ENCODE peak calls at places on chromosomes 1 and 21, in ten cellular contexts. One of them, this sample, is unnamed.
A peak's percentile ranks its signal among the peaks of the same experiment; 100 is the strongest.

GRCh38 chr1:169363046-169363756 is 4.4 kb downstream of the NME7 start:
- DNase-seq in IMR-90: peak; percentile 94
- DNase-seq in choroid plexus epithelial cell: peak; percentile 96
- DNase-seq in fibroblast of mammary gland: peak; percentile 91
- DNase-seq in pancreas: no peak
- DNase-seq in endothelial cell of umbilical vein: peak; percentile 56
- DNase-seq in kidney epithelial cell: peak; percentile 72
- DNase-seq in HFF-Myc: peak; percentile 61
- DNase-seq in dorsolateral prefrontal cortex: no peak
- DNase-seq in kidney: no peak
- DNase-seq in this sample: peak; percentile 72

GRCh38 chr21:39660191-39660590 is 47.5 kb downstream of the B3GALT5 start:
- DNase-seq in endothelial cell of umbilical vein: peak; percentile 17
- DNase-seq in HFF-Myc: peak; percentile 45
- DNase-seq in fibroblast of mammary gland: peak; percentile 40
- DNase-seq in IMR-90: peak; percentile 64
- DNase-seq in kidney: no peak
- DNase-seq in choroid plexus epithelial cell: peak; percentile 77
- DNase-seq in kidney epithelial cell: no peak
- DNase-seq in pancreas: no peak
- DNase-seq in dorsolateral prefrontal cortex: no peak
- DNase-seq in this sample: no peak

GRCh38 chr1:23593042-23593521 is 33.8 kb upstream of the ID3 start:
- DNase-seq in choroid plexus epithelial cell: no peak
- DNase-seq in kidney: no peak
- DNase-seq in HFF-Myc: no peak
- DNase-seq in endothelial cell of umbilical vein: no peak
- DNase-seq in fibroblast of mammary gland: no peak
- DNase-seq in kidney epithelial cell: no peak
- DNase-seq in pancreas: no peak
- DNase-seq in dorsolateral prefrontal cortex: no peak
- DNase-seq in IMR-90: no peak
- DNase-seq in this sample: no peak

GRCh38 chr1:12146343-12147112 is 20.3 kb upstream of the TNFRSF1B start:
- DNase-seq in IMR-90: no peak
- DNase-seq in fibroblast of mammary gland: no peak
- DNase-seq in pancreas: no peak
- DNase-seq in endothelial cell of umbilical vein: no peak
- DNase-seq in dorsolateral prefrontal cortex: no peak
- DNase-seq in kidney: no peak
- DNase-seq in kidney epithelial cell: no peak
- DNase-seq in choroid plexus epithelial cell: no peak
- DNase-seq in HFF-Myc: no peak
- DNase-seq in this sample: no peak

GRCh38 chr1:77036560-77036959 is 169.3 kb downstream of the ST6GALNAC5 start:
- DNase-seq in pancreas: no peak
- DNase-seq in kidney epithelial cell: no peak
- DNase-seq in kidney: no peak
- DNase-seq in choroid plexus epithelial cell: peak; percentile 70
- DNase-seq in dorsolateral prefrontal cortex: no peak
- DNase-seq in fibroblast of mammary gland: peak; percentile 61
- DNase-seq in IMR-90: peak; percentile 56
- DNase-seq in endothelial cell of umbilical vein: peak; percentile 22
- DNase-seq in HFF-Myc: peak; percentile 16
- DNase-seq in this sample: no peak

GRCh38 chr21:41156128-41156527 is 11.8 kb upstream of the BACE2 start:
- DNase-seq in pancreas: no peak
- DNase-seq in fibroblast of mammary gland: no peak
- DNase-seq in kidney: no peak
- DNase-seq in endothelial cell of umbilical vein: no peak
- DNase-seq in dorsolateral prefrontal cortex: no peak
- DNase-seq in choroid plexus epithelial cell: no peak
- DNase-seq in IMR-90: no peak
- DNase-seq in kidney epithelial cell: no peak
- DNase-seq in HFF-Myc: no peak
- DNase-seq in this sample: no peak

GRCh38 chr1:56389813-56390539 is 189.4 kb downstream of the PLPP3 start:
- DNase-seq in kidney epithelial cell: no peak
- DNase-seq in fibroblast of mammary gland: no peak
- DNase-seq in HFF-Myc: peak; percentile 20
- DNase-seq in kidney: no peak
- DNase-seq in dorsolateral prefrontal cortex: no peak
- DNase-seq in choroid plexus epithelial cell: no peak
- DNase-seq in IMR-90: peak; percentile 48
- DNase-seq in endothelial cell of umbilical vein: no peak
- DNase-seq in pancreas: no peak
- DNase-seq in this sample: no peak

GRCh38 chr1:215631489-215631888 is 64.4 kb downstream of the KCTD3 start:
- DNase-seq in pancreas: no peak
- DNase-seq in IMR-90: peak; percentile 74
- DNase-seq in fibroblast of mammary gland: peak; percentile 48
- DNase-seq in HFF-Myc: peak; percentile 10
- DNase-seq in choroid plexus epithelial cell: peak; percentile 63
- DNase-seq in dorsolateral prefrontal cortex: no peak
- DNase-seq in endothelial cell of umbilical vein: no peak
- DNase-seq in kidney: no peak
- DNase-seq in kidney epithelial cell: no peak
- DNase-seq in this sample: peak; percentile 3

GRCh38 chr1:86380257-86380861 is 15.8 kb downstream of the ODF2L start:
- DNase-seq in pancreas: no peak
- DNase-seq in kidney: no peak
- DNase-seq in kidney epithelial cell: peak; percentile 32
- DNase-seq in dorsolateral prefrontal cortex: no peak
- DNase-seq in fibroblast of mammary gland: peak; percentile 90
- DNase-seq in endothelial cell of umbilical vein: peak; percentile 82
- DNase-seq in HFF-Myc: peak; percentile 62
- DNase-seq in IMR-90: peak; percentile 86
- DNase-seq in choroid plexus epithelial cell: peak; percentile 94
- DNase-seq in this sample: peak; percentile 45

GRCh38 chr21:44298301-44298700 is 1.6 kb upstream of the PFKL start:
- DNase-seq in fibroblast of mammary gland: no peak
- DNase-seq in dorsolateral prefrontal cortex: no peak
- DNase-seq in pancreas: no peak
- DNase-seq in endothelial cell of umbilical vein: no peak
- DNase-seq in kidney: no peak
- DNase-seq in choroid plexus epithelial cell: peak; percentile 34
- DNase-seq in HFF-Myc: no peak
- DNase-seq in kidney epithelial cell: no peak
- DNase-seq in IMR-90: peak; percentile 7
- DNase-seq in this sample: no peak

GRCh38 chr1:193060938-193061337 is 1.5 kb downstream of the RO60 start:
- DNase-seq in IMR-90: peak; percentile 22
- DNase-seq in kidney: no peak
- DNase-seq in dorsolateral prefrontal cortex: no peak
- DNase-seq in fibroblast of mammary gland: peak; percentile 42
- DNase-seq in choroid plexus epithelial cell: no peak
- DNase-seq in pancreas: no peak
- DNase-seq in HFF-Myc: no peak
- DNase-seq in kidney epithelial cell: no peak
- DNase-seq in endothelial cell of umbilical vein: peak; percentile 27
- DNase-seq in this sample: no peak

GRCh38 chr1:83770322-83770661 is 228.6 kb downstream of the TTLL7 start:
- DNase-seq in kidney epithelial cell: no peak
- DNase-seq in choroid plexus epithelial cell: no peak
- DNase-seq in dorsolateral prefrontal cortex: no peak
- DNase-seq in kidney: no peak
- DNase-seq in pancreas: no peak
- DNase-seq in endothelial cell of umbilical vein: no peak
- DNase-seq in fibroblast of mammary gland: no peak
- DNase-seq in HFF-Myc: no peak
- DNase-seq in IMR-90: no peak
- DNase-seq in this sample: no peak

GRCh38 chr1:244801246-244801645 is 34.2 kb upstream of the COX20 start:
- DNase-seq in dorsolateral prefrontal cortex: no peak
- DNase-seq in pancreas: no peak
- DNase-seq in endothelial cell of umbilical vein: peak; percentile 50
- DNase-seq in kidney: no peak
- DNase-seq in HFF-Myc: no peak
- DNase-seq in kidney epithelial cell: no peak
- DNase-seq in fibroblast of mammary gland: peak; percentile 45
- DNase-seq in IMR-90: peak; percentile 13
- DNase-seq in choroid plexus epithelial cell: peak; percentile 39
- DNase-seq in this sample: no peak

GRCh38 chr1:70994753-70995152 is 52.9 kb downstream of the PTGER3 start:
- DNase-seq in fibroblast of mammary gland: no peak
- DNase-seq in kidney: no peak
- DNase-seq in choroid plexus epithelial cell: no peak
- DNase-seq in endothelial cell of umbilical vein: no peak
- DNase-seq in IMR-90: no peak
- DNase-seq in kidney epithelial cell: no peak
- DNase-seq in dorsolateral prefrontal cortex: no peak
- DNase-seq in HFF-Myc: no peak
- DNase-seq in pancreas: no peak
- DNase-seq in this sample: no peak

GRCh38 chr1:194755241-194755953 is 1569.0 kb upstream of the B3GALT2 start:
- DNase-seq in choroid plexus epithelial cell: no peak
- DNase-seq in endothelial cell of umbilical vein: no peak
- DNase-seq in pancreas: no peak
- DNase-seq in kidney epithelial cell: no peak
- DNase-seq in HFF-Myc: peak; percentile 20
- DNase-seq in fibroblast of mammary gland: no peak
- DNase-seq in dorsolateral prefrontal cortex: no peak
- DNase-seq in kidney: no peak
- DNase-seq in IMR-90: peak; percentile 6
- DNase-seq in this sample: no peak

GRCh38 chr1:25492323-25492722 is 51.1 kb upstream of the LDLRAP1 start:
- DNase-seq in HFF-Myc: no peak
- DNase-seq in dorsolateral prefrontal cortex: no peak
- DNase-seq in kidney epithelial cell: no peak
- DNase-seq in pancreas: no peak
- DNase-seq in fibroblast of mammary gland: no peak
- DNase-seq in IMR-90: no peak
- DNase-seq in kidney: no peak
- DNase-seq in choroid plexus epithelial cell: no peak
- DNase-seq in endothelial cell of umbilical vein: no peak
- DNase-seq in this sample: no peak
- TF ChIP-seq CTCF in HFF-Myc: no peak
- TF ChIP-seq CTCF in dorsolateral prefrontal cortex: no peak
- TF ChIP-seq CTCF in kidney epithelial cell: no peak
- TF ChIP-seq CTCF in pancreas: no peak
- TF ChIP-seq CTCF in fibroblast of mammary gland: no peak
- TF ChIP-seq CTCF in IMR-90: no peak
- TF ChIP-seq CTCF in kidney: no peak
- TF ChIP-seq CTCF in choroid plexus epithelial cell: no peak
- TF ChIP-seq CTCF in endothelial cell of umbilical vein: no peak
- TF ChIP-seq CTCF in this sample: no peak

DNA sequence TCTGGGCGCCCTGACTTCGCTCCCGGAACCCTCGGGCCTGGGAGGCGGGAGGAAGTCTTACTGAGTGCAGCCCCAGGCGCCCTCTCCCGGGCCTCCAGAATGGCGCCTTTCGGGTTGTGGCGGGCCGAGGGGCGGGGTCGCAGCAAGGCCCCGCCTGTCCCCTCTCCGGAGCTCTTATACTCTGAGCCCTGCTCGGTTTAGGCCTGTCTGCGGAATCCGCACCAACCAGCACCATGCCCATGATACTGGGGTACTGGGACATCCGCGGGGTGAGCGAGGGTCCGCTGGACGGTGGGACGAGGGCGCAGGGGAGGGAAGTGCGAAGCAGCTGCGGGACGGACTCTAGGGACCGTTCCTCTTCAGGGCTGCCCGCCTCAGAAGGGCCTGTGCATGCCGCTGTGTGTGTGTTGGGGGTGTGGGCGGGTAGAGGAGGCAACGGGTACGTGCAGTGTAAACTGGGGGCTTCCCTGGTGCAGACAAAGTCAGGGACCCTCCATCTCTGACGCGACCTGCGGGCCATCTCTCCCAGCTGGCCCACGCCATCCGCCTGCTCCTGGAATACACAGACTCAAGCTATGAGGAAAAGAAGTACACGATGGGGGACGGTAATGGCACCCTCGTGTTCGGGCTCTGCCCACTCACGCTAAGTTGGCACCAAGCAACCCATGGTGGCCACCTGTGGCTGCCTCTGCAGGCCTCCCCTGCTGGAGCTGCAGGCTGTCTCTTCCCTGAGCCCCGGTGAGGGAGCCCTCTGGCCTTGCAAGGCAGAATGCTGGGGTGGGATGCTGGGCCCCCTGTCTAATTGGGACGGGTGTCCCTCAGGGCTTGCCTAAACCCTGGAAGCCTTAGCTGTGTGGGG is at the start of gene GSTM1:
- DNase-seq in kidney: no peak
- DNase-seq in choroid plexus epithelial cell: no peak
- DNase-seq in fibroblast of mammary gland: peak; percentile 60
- DNase-seq in HFF-Myc: no peak
- DNase-seq in endothelial cell of umbilical vein: no peak
- DNase-seq in IMR-90: no peak
- DNase-seq in kidney epithelial cell: no peak
- DNase-seq in dorsolateral prefrontal cortex: no peak
- DNase-seq in pancreas: peak; percentile 91
- DNase-seq in this sample: no peak
- TF ChIP-seq CTCF in kidney: peak; percentile 32
- TF ChIP-seq CTCF in choroid plexus epithelial cell: no peak
- TF ChIP-seq CTCF in fibroblast of mammary gland: peak; percentile 21
- TF ChIP-seq CTCF in HFF-Myc: no peak
- TF ChIP-seq CTCF in endothelial cell of umbilical vein: no peak
- TF ChIP-seq CTCF in IMR-90: no peak
- TF ChIP-seq CTCF in kidney epithelial cell: peak; percentile 61
- TF ChIP-seq CTCF in dorsolateral prefrontal cortex: no peak
- TF ChIP-seq CTCF in pancreas: no peak
- TF ChIP-seq CTCF in this sample: no peak

DNA sequence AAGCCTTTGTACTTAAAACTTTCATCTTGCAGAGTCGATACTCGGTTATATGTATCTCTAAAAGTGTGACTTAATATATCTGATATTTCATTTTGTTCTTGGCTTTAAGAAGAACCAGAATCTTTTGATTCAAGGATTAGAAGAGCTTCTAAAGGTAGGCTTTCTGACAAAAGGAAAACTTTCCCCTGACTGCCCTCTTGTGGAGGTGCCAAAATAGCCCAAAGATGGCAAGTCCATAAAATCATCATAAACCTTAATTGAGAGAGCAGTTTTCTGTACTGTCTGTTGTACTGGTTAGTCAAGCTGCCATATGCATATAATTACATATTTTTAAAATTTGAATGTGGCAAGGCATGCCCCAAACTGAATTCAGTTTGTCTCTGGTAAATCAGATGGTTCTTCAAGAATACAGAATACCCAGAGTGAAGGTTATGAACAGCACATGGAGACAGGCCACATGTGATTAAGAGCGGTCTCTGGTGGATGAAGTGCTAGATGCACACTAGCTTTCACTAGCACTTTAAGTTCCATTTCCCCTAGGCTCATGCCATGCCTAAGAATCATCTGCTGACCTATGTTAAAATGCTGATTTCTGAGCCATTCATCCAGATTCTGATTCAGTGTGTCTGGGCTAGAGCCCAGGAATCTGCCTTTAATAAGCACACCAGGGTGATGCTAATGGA is 27.7 kb upstream of the ELAVL4 start:
- DNase-seq in kidney: no peak
- DNase-seq in kidney epithelial cell: no peak
- DNase-seq in IMR-90: no peak
- DNase-seq in dorsolateral prefrontal cortex: no peak
- DNase-seq in pancreas: no peak
- DNase-seq in HFF-Myc: no peak
- DNase-seq in choroid plexus epithelial cell: peak; percentile 1
- DNase-seq in endothelial cell of umbilical vein: no peak
- DNase-seq in fibroblast of mammary gland: no peak
- DNase-seq in this sample: no peak
- TF ChIP-seq CTCF in kidney: peak; percentile 30
- TF ChIP-seq CTCF in kidney epithelial cell: peak; percentile 38
- TF ChIP-seq CTCF in IMR-90: no peak
- TF ChIP-seq CTCF in dorsolateral prefrontal cortex: peak; percentile 26
- TF ChIP-seq CTCF in pancreas: no peak
- TF ChIP-seq CTCF in HFF-Myc: no peak
- TF ChIP-seq CTCF in choroid plexus epithelial cell: no peak
- TF ChIP-seq CTCF in endothelial cell of umbilical vein: no peak
- TF ChIP-seq CTCF in fibroblast of mammary gland: peak; percentile 3
- TF ChIP-seq CTCF in this sample: no peak

GRCh38 chr1:182295697-182296096 is 95.9 kb downstream of the GLUL start:
- DNase-seq in pancreas: no peak
- DNase-seq in dorsolateral prefrontal cortex: no peak
- DNase-seq in choroid plexus epithelial cell: no peak
- DNase-seq in IMR-90: no peak
- DNase-seq in kidney epithelial cell: no peak
- DNase-seq in fibroblast of mammary gland: no peak
- DNase-seq in HFF-Myc: no peak
- DNase-seq in endothelial cell of umbilical vein: no peak
- DNase-seq in kidney: no peak
- DNase-seq in this sample: no peak
- TF ChIP-seq CTCF in pancreas: no peak
- TF ChIP-seq CTCF in dorsolateral prefrontal cortex: no peak
- TF ChIP-seq CTCF in choroid plexus epithelial cell: no peak
- TF ChIP-seq CTCF in IMR-90: no peak
- TF ChIP-seq CTCF in kidney epithelial cell: no peak
- TF ChIP-seq CTCF in fibroblast of mammary gland: no peak
- TF ChIP-seq CTCF in HFF-Myc: no peak
- TF ChIP-seq CTCF in endothelial cell of umbilical vein: no peak
- TF ChIP-seq CTCF in kidney: no peak
- TF ChIP-seq CTCF in this sample: no peak

This sample was measured in AG04449.